ENCODE peak calls at places on chromosomes 1 and 21, in nine cellular contexts. L, U, B, P, Y, F, O, R and C are unnamed samples.

GRCh38 chr1:240117202-240117769 is 25.6 kb downstream of the FMN2 start:
- DNase-seq in L (no peak), U (no peak), B (no peak), P (no peak), Y (no peak), F (no peak), O (no peak), R (no peak), C (no peak)

GRCh38 chr1:61322769-61323168 is 240.4 kb downstream of the NFIA start:
- DNase-seq in L (no peak), U (no peak), B (no peak), P (no peak), Y (no peak), F (no peak), O (no peak), R (no peak), C (no peak)

GRCh38 chr1:243973169-243973568 is 77.9 kb upstream of the ZBTB18 start:
- DNase-seq in L (no peak), U (no peak), B (no peak), P (no peak), Y (no peak), F (no peak), O (no peak), R (no peak), C (no peak)

GRCh38 chr1:113887392-113887767 is at the start of gene BCL2L15:
- DNase-seq in L (no peak), U (no peak), B (no peak), P (no peak), Y (no peak), F (no peak), O (no peak), R (no peak), C (no peak)

GRCh38 chr21:37710555-37711293 is 205.5 kb downstream of the KCNJ6 start:
- DNase-seq in L (peak), U (no peak), B (no peak), P (no peak), Y (no peak), F (no peak), O (no peak), R (peak), C (no peak)

GRCh38 chr21:27366846-27367245 is 400.0 kb upstream of the ADAMTS5 start:
- DNase-seq in L (no peak), U (no peak), B (no peak), P (no peak), Y (no peak), F (no peak), O (no peak), R (no peak), C (no peak)

GRCh38 chr1:75615664-75616435 is 4.9 kb upstream of the SLC44A5 start:
- DNase-seq in L (peak), U (no peak), B (peak), P (peak), Y (peak), F (no peak), O (no peak), R (no peak), C (no peak)

GRCh38 chr1:1006305-1007159 is 6.6 kb upstream of the HES4 start:
- DNase-seq in L (peak), U (peak), B (no peak), P (peak), Y (peak), F (peak), O (no peak), R (no peak), C (no peak)

GRCh38 chr1:21861602-21862429 is 49.8 kb downstream of the LDLRAD2 start:
- DNase-seq in L (no peak), U (no peak), B (no peak), P (peak), Y (peak), F (no peak), O (no peak), R (peak), C (no peak)

GRCh38 chr21:43874085-43874785 is 9.2 kb downstream of the AGPAT3 start:
- DNase-seq in L (no peak), U (no peak), B (no peak), P (no peak), Y (no peak), F (no peak), O (no peak), R (no peak), C (no peak)

GRCh38 chr1:54376085-54377039 is 29.8 kb downstream of the SSBP3 start:
- DNase-seq in L (no peak), U (no peak), B (no peak), P (peak), Y (peak), F (no peak), O (peak), R (no peak), C (no peak)

GRCh38 chr1:210236840-210237409 is 4.3 kb downstream of the SERTAD4 start:
- DNase-seq in L (peak), U (peak), B (no peak), P (no peak), Y (no peak), F (no peak), O (no peak), R (no peak), C (no peak)

GRCh38 chr1:221039616-221040015 is 160.4 kb downstream of the HLX start:
- DNase-seq in L (no peak), U (no peak), B (no peak), P (no peak), Y (no peak), F (no peak), O (no peak), R (no peak), C (no peak)

GRCh38 chr21:37498664-37499063 is 132.1 kb downstream of the DYRK1A start:
- DNase-seq in L (no peak), U (no peak), B (no peak), P (no peak), Y (no peak), F (no peak), O (no peak), R (no peak), C (no peak)

GRCh38 chr1:241413386-241413785 is 56.4 kb upstream of the RGS7 start:
- DNase-seq in L (no peak), U (no peak), B (no peak), P (no peak), Y (peak), F (no peak), O (no peak), R (peak), C (no peak)

GRCh38 chr21:18369115-18369514 is 34.5 kb downstream of the TMPRSS15 start:
- DNase-seq in L (no peak), U (no peak), B (no peak), P (no peak), Y (no peak), F (no peak), O (peak), R (no peak), C (no peak)

GRCh38 chr1:209838537-209838936 is 10.8 kb downstream of the UTP25 start:
- DNase-seq in L (no peak), U (no peak), B (no peak), P (peak), Y (no peak), F (no peak), O (no peak), R (no peak), C (no peak)

GRCh38 chr1:66436378-66437135 is 97.4 kb upstream of the SGIP1 start:
- DNase-seq in L (no peak), U (no peak), B (no peak), P (peak), Y (no peak), F (no peak), O (peak), R (peak), C (peak)

GRCh38 chr1:181893937-181894336 is 167.6 kb downstream of the ZNF648 start:
- DNase-seq in L (no peak), U (no peak), B (no peak), P (no peak), Y (no peak), F (no peak), O (no peak), R (no peak), C (no peak)

GRCh38 chr1:4621646-4622045 is 32.8 kb upstream of the AJAP1 start:
- DNase-seq in L (no peak), U (no peak), B (no peak), P (no peak), Y (no peak), F (no peak), O (no peak), R (no peak), C (peak)

GRCh38 chr1:25699501-25700089 is 83.0 kb downstream of the MAN1C1 start:
- DNase-seq in L (peak), U (peak), B (no peak), P (no peak), Y (no peak), F (no peak), O (no peak), R (no peak), C (no peak)

GRCh38 chr21:9758888-9759287 is 762.5 kb upstream of the TPTE start:
- DNase-seq in L (no peak), U (no peak), B (no peak), P (no peak), Y (no peak), F (no peak), O (no peak), R (no peak), C (no peak)

GRCh38 chr1:77447669-77448068 is 165.8 kb downstream of the AK5 start:
- DNase-seq in L (no peak), U (no peak), B (no peak), P (no peak), Y (no peak), F (no peak), O (no peak), R (no peak), C (no peak)

GRCh38 chr1:167082511-167083027 is 7.6 kb downstream of the GPA33 start:
- DNase-seq in L (no peak), U (no peak), B (no peak), P (peak), Y (no peak), F (no peak), O (no peak), R (no peak), C (no peak)

GRCh38 chr1:109529895-109530456 is 9.7 kb upstream of the GPR61 start:
- DNase-seq in L (no peak), U (no peak), B (no peak), P (no peak), Y (no peak), F (no peak), O (no peak), R (no peak), C (no peak)

GRCh38 chr1:17012775-17013501 is 1.2 kb upstream of the ATP13A2 start:
- DNase-seq in L (no peak), U (no peak), B (no peak), P (no peak), Y (no peak), F (no peak), O (no peak), R (no peak), C (no peak)

GRCh38 chr1:17798011-17798410 is 42.9 kb downstream of the ACTL8 start:
- DNase-seq in L (no peak), U (no peak), B (no peak), P (no peak), Y (no peak), F (no peak), O (no peak), R (no peak), C (no peak)

GRCh38 chr1:241460098-241460873 is 59.3 kb downstream of the FH start:
- DNase-seq in L (no peak), U (no peak), B (no peak), P (no peak), Y (no peak), F (no peak), O (no peak), R (no peak), C (no peak)

GRCh38 chr1:164703415-164703814 is 144.4 kb downstream of the PBX1 start:
- DNase-seq in L (no peak), U (peak), B (no peak), P (no peak), Y (no peak), F (no peak), O (no peak), R (no peak), C (no peak)

GRCh38 chr1:223215026-223215425 is 72.0 kb upstream of the TLR5 start:
- DNase-seq in L (no peak), U (no peak), B (no peak), P (no peak), Y (no peak), F (no peak), O (no peak), R (no peak), C (no peak)

GRCh38 chr1:116874622-116875277 is 35.0 kb upstream of the PTGFRN start:
- DNase-seq in L (no peak), U (no peak), B (no peak), P (no peak), Y (no peak), F (no peak), O (no peak), R (no peak), C (no peak)

GRCh38 chr1:25090707-25091422 is 141.4 kb downstream of the SYF2 start:
- DNase-seq in L (no peak), U (no peak), B (no peak), P (no peak), Y (no peak), F (no peak), O (no peak), R (no peak), C (no peak)

GRCh38 chr1:172955161-172955821 is 95.5 kb downstream of the TNFSF18 start:
- DNase-seq in L (no peak), U (no peak), B (no peak), P (no peak), Y (no peak), F (no peak), O (no peak), R (no peak), C (no peak)

GRCh38 chr1:172954476-172955150 is 96.1 kb downstream of the TNFSF18 start:
- DNase-seq in L (no peak), U (no peak), B (no peak), P (no peak), Y (no peak), F (no peak), O (no peak), R (no peak), C (no peak)

GRCh38 chr1:172951728-172952365 is 98.9 kb downstream of the TNFSF18 start:
- DNase-seq in L (no peak), U (no peak), B (no peak), P (no peak), Y (no peak), F (no peak), O (no peak), R (no peak), C (no peak)

GRCh38 chr1:172950528-172950927 is 100.2 kb downstream of the TNFSF18 start:
- DNase-seq in L (no peak), U (no peak), B (no peak), P (no peak), Y (no peak), F (no peak), O (no peak), R (no peak), C (no peak)

GRCh38 chr1:172952541-172952940 is 98.2 kb downstream of the TNFSF18 start:
- DNase-seq in L (no peak), U (no peak), B (no peak), P (no peak), Y (no peak), F (no peak), O (no peak), R (no peak), C (no peak)
- H3K27ac ChIP-seq in L (no peak), U (no peak), B (no peak), P (no peak), Y (no peak), F (no peak), O (no peak), R (peak), C (no peak)

GRCh38 chr1:12179111-12179519 is 12.3 kb downstream of the TNFRSF1B start:
- DNase-seq in L (no peak), U (peak), B (no peak), P (peak), Y (peak), F (no peak), O (no peak), R (peak), C (peak)

GRCh38 chr1:12176298-12177118 is 9.7 kb downstream of the TNFRSF1B start:
- DNase-seq in L (no peak), U (no peak), B (no peak), P (no peak), Y (no peak), F (no peak), O (no peak), R (no peak), C (no peak)

GRCh38 chr1:12178511-12178910 is 11.7 kb downstream of the TNFRSF1B start:
- DNase-seq in L (no peak), U (no peak), B (no peak), P (no peak), Y (no peak), F (no peak), O (no peak), R (no peak), C (peak)

GRCh38 chr1:12177156-12177998 is 10.6 kb downstream of the TNFRSF1B start:
- DNase-seq in L (no peak), U (no peak), B (no peak), P (no peak), Y (no peak), F (no peak), O (no peak), R (no peak), C (peak)

GRCh38 chr1:12177999-12178441 is 11.2 kb downstream of the TNFRSF1B start:
- DNase-seq in L (no peak), U (peak), B (no peak), P (peak), Y (peak), F (no peak), O (no peak), R (peak), C (peak)
- H3K27ac ChIP-seq in L (no peak), U (peak), B (peak), P (peak), Y (no peak), F (no peak), O (no peak), R (peak), C (peak)

DNA sequence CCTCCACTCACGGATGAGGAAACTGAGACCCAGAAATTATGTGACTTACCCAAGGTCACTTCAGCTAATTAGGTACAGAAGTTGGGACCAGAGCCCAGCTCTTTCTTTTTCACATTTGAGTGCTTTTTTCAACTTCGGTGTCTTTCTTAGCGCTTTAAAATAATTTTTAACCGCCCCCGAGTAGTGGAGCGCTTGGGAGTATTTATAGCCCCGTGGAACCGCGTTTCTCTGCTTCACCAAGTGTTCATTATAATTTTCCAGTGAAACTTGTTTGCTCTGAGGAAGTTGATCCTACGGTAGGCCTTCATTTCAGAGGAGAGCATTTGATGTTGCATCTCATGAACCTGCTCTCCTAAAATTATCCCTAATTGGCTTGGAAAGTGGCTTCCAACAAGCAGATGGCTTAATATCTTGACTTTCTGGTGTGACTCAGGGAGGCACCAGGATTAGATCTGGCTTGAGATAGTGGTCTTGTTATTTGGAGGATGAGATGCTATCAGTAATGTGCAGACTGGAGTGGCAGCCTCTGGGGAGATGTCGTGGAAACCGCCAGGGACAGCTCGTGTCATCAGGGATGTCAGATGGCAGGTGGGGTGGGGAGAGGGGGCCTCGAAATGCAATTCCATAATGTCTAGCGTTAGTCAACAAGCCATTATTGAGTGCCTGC is 321.3 kb downstream of the CAMTA1 start:
- DNase-seq in L (no peak), U (no peak), B (no peak), P (no peak), Y (no peak), F (no peak), O (no peak), R (no peak), C (no peak)
- H3K27ac ChIP-seq in L (no peak), U (no peak), B (no peak), P (no peak), Y (no peak), F (no peak), O (no peak), R (no peak), C (no peak)

GRCh38 chr1:43617011-43617410 is 32.9 kb upstream of the KDM4A start:
- DNase-seq in L (no peak), U (no peak), B (no peak), P (no peak), Y (no peak), F (no peak), O (no peak), R (no peak), C (no peak)
- H3K27ac ChIP-seq in L (no peak), U (no peak), B (no peak), P (no peak), Y (no peak), F (no peak), O (no peak), R (no peak), C (no peak)

DNA sequence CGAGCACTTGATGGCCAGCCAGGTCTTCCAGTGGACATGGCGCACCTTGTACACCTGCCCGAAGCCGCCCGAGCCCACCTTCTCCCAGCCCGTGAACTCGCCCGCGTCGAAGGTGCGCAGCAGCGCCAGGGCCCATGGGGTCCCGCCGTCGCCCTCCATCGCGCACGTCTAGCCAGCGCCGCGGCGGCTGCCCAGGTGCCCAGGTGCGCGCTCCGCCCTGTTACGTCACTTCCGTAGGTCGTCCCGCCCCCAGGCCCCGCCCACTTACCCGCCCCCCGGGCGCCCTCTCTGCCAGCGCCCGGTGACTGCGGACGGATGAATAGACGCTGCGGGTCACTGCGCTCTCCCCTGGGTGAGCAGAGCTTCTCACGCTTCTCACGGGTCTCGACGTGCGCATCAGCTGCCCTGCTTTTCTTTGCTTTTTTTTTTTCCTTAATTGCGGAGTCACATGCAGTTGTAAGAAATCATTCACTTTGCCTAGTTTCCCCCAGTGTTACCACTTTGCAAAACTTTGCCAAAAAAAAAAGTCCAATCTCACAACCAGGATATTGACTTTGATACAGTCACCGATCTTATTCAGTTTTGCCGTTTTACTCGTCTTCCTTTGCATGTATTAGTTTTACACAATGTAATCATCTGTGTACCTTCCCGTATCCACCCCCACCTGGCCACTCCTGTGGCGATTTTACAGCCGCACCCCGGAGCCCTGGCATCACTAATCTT is at the start of gene RIPK4:
- DNase-seq in L (no peak), U (no peak), B (no peak), P (peak), Y (no peak), F (peak), O (peak), R (no peak), C (peak)
- H3K27ac ChIP-seq in L (no peak), U (no peak), B (no peak), P (peak), Y (no peak), F (peak), O (no peak), R (no peak), C (no peak)

GRCh38 chr1:205569411-205570172 is 62.2 kb downstream of the ELK4 start:
- DNase-seq in L (no peak), U (no peak), B (no peak), P (peak), Y (no peak), F (no peak), O (no peak), R (no peak), C (no peak)
- H3K27ac ChIP-seq in L (no peak), U (no peak), B (peak), P (no peak), Y (no peak), F (no peak), O (no peak), R (no peak), C (no peak)

DNA sequence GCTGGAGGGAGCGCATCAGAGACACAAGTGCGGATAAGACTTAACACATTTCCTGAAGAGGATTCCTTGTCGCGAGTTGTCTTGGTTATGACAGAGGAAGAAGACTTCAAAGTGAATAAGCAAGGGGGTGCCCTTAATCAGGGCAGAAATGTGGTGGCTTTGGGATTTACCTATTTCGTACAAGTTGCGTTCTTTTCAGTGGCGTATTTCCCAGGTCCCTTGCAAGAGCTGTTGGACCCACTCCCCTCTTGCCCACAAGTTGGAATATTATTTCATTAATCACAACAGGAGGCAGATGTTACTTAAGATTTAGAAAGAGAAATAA is 121.8 kb downstream of the ESRRG start:
- DNase-seq in L (no peak), U (no peak), B (no peak), P (no peak), Y (no peak), F (no peak), O (no peak), R (no peak), C (no peak)
- H3K27ac ChIP-seq in L (peak), U (peak), B (peak), P (peak), Y (peak), F (no peak), O (no peak), R (peak), C (no peak)